ENCODE peak calls at places on chromosome 20, in nine cellular contexts. P is AG20443; O is aorta; E is NCI-H1092; T is SJSA1; M is GDM1; Z is effector memory CD4-positive, alpha-beta T cell; S is DMS53; H is ELF-1. C is an unnamed sample.

GRCh38 chr20:20894753-20895152 is 182.3 kb upstream of the RALGAPA2 start:
- DNase-seq in Z (no peak), O (no peak), P (no peak), T (no peak), S (no peak), H (peak), E (no peak), M (no peak), C (no peak)

GRCh38 chr20:62617711-62618483 is 24.4 kb upstream of the SLCO4A1 start:
- DNase-seq in S (no peak), Z (peak), O (peak), M (peak), P (no peak), H (peak), T (peak), E (no peak), C (no peak)

GRCh38 chr20:49460916-49461315 is 21.6 kb downstream of the KCNB1 start:
- DNase-seq in S (no peak), E (no peak), P (peak), O (no peak), T (no peak), Z (no peak), H (no peak), M (no peak), C (no peak)

GRCh38 chr20:41387433-41387832 is 20.8 kb upstream of the EMILIN3 start:
- DNase-seq in T (no peak), E (no peak), Z (no peak), O (no peak), S (no peak), P (no peak), M (no peak), H (peak), C (no peak)

GRCh38 chr20:63502671-63503172 is 3.8 kb upstream of the EEF1A2 start:
- DNase-seq in E (peak), T (no peak), O (no peak), P (no peak), H (peak), S (no peak), M (no peak), Z (no peak), C (no peak)

GRCh38 chr20:20712004-20712473 is 405 bp downstream of the RALGAPA2 start:
- DNase-seq in M (no peak), E (peak), O (no peak), T (no peak), S (peak), Z (no peak), P (no peak), H (peak), C (no peak)

GRCh38 chr20:55500130-55500529 is 505.2 kb downstream of the CBLN4 start:
- DNase-seq in Z (no peak), M (no peak), H (no peak), E (no peak), P (no peak), T (no peak), O (no peak), S (no peak), C (no peak)

GRCh38 chr20:58630063-58630462 is 21.0 kb upstream of the STX16 start:
- DNase-seq in E (no peak), M (no peak), P (peak), H (no peak), S (no peak), O (no peak), T (peak), Z (no peak), C (no peak)

GRCh38 chr20:17857639-17858449 is 110.8 kb downstream of the SNX5 start:
- DNase-seq in M (no peak), S (no peak), T (no peak), Z (no peak), P (no peak), O (no peak), H (no peak), E (no peak), C (no peak)

GRCh38 chr20:57618091-57618765 is 2.0 kb downstream of the ZBP1 start:
- DNase-seq in Z (no peak), T (no peak), M (no peak), E (no peak), S (no peak), O (peak), H (peak), P (no peak), C (no peak)

GRCh38 chr20:3032624-3033023 is 10.8 kb upstream of the GNRH2 start:
- DNase-seq in Z (no peak), P (no peak), S (no peak), T (no peak), M (no peak), O (no peak), E (no peak), H (no peak), C (no peak)

GRCh38 chr20:4151991-4152695 is 136.8 kb upstream of the RNF24 start:
- DNase-seq in Z (no peak), O (no peak), T (no peak), H (no peak), S (no peak), P (peak), M (peak), E (no peak), C (no peak)

GRCh38 chr20:38888059-38888831 is 38.0 kb upstream of the FAM83D start:
- DNase-seq in E (no peak), M (no peak), S (no peak), H (no peak), T (no peak), O (no peak), P (no peak), Z (no peak), C (no peak)

GRCh38 chr20:23298155-23298554 is 52.4 kb upstream of the NXT1 start:
- DNase-seq in Z (no peak), E (no peak), T (no peak), M (no peak), P (peak), H (no peak), S (no peak), O (no peak), C (no peak)

GRCh38 chr20:37907677-37908397 is 4.9 kb downstream of the VSTM2L start:
- DNase-seq in T (peak), M (no peak), E (peak), Z (no peak), P (peak), S (no peak), H (peak), O (no peak), C (peak)

GRCh38 chr20:10667077-10667401 is 6.8 kb downstream of the JAG1 start:
- DNase-seq in E (peak), O (peak), T (peak), H (no peak), P (no peak), Z (no peak), M (no peak), S (no peak), C (no peak)

GRCh38 chr20:34215711-34216381 is 25.4 kb upstream of the ASIP start:
- DNase-seq in O (peak), H (peak), S (peak), M (no peak), E (peak), T (peak), Z (no peak), P (peak), C (peak)

GRCh38 chr20:54221383-54221782 is 13.5 kb downstream of the PFDN4 start:
- DNase-seq in S (peak), Z (no peak), O (no peak), P (no peak), T (no peak), H (no peak), M (no peak), E (no peak), C (no peak)